ENCODE peak calls at places on chromosome X, in ten cellular contexts. O is A549, Y is tibial nerve, H is ovary, S is GM12878, M is suprapubic skin, N is HepG2, X is transverse colon, A is SK-N-SH, P is stomach. F is an unnamed sample.

GRCh38 chrX:56978172-56978571 is 17.2 kb downstream of the SPIN3 start:
- DNase-seq in N (peak), Y (peak), H (no peak), S (peak), P (no peak), X (peak), O (peak), A (peak), M (no peak), F (no peak)

GRCh38 chrX:94743478-94743877 is 1069.5 kb downstream of the FAM133A start:
- DNase-seq in X (no peak), Y (no peak), S (peak), P (no peak), N (no peak), O (no peak), H (no peak), A (no peak), M (no peak), F (no peak)

GRCh38 chrX:46257451-46257879 is 287.8 kb downstream of the ZNF674 start:
- DNase-seq in S (no peak), M (no peak), O (no peak), Y (no peak), X (no peak), H (no peak), A (no peak), P (no peak), N (no peak), F (no peak)

GRCh38 chrX:926070-926469 is 286.4 kb downstream of the CRLF2 start:
- DNase-seq in P (no peak), O (no peak), H (no peak), S (no peak), X (no peak), N (no peak), M (peak), Y (no peak), A (no peak), F (no peak)

GRCh38 chrX:150366951-150367545 is 3.9 kb downstream of the MAMLD1 start:
- DNase-seq in N (no peak), M (no peak), O (peak), H (no peak), X (no peak), P (no peak), S (no peak), Y (no peak), A (no peak), F (no peak)

GRCh38 chrX:136021903-136022302 is 36.7 kb downstream of the SLC9A6 start:
- DNase-seq in S (no peak), H (no peak), O (no peak), P (no peak), X (no peak), M (no peak), A (no peak), N (no peak), Y (no peak), F (no peak)

GRCh38 chrX:17433965-17434364 is 59.0 kb downstream of the NHS start:
- DNase-seq in Y (no peak), P (no peak), S (no peak), H (no peak), A (no peak), O (no peak), N (no peak), X (no peak), M (no peak), F (no peak)

GRCh38 chrX:150051096-150051495 is 112.8 kb upstream of the EOLA2 start:
- DNase-seq in X (no peak), S (no peak), O (no peak), M (no peak), N (no peak), P (no peak), H (no peak), Y (no peak), A (no peak), F (no peak)

GRCh38 chrX:77749695-77750094 is 36.3 kb downstream of the ATRX start:
- DNase-seq in S (no peak), P (no peak), N (no peak), M (no peak), X (no peak), A (no peak), O (peak), Y (no peak), H (no peak), F (no peak)

GRCh38 chrX:131812847-131813825 is 210.0 kb upstream of the STK26 start:
- DNase-seq in P (peak), O (peak), S (peak), X (peak), M (peak), N (no peak), H (peak), Y (peak), A (peak), F (peak)

GRCh38 chrX:102934624-102935023 is 2.4 kb upstream of the RAB40AL start:
- DNase-seq in A (peak), H (no peak), M (no peak), N (peak), S (no peak), X (peak), P (peak), Y (peak), O (peak), F (no peak)

GRCh38 chrX:21529771-21530170 is 128.4 kb downstream of the KLHL34 start:
- DNase-seq in P (no peak), M (no peak), Y (no peak), O (no peak), X (no peak), S (no peak), H (no peak), N (no peak), A (no peak), F (no peak)

GRCh38 chrX:40097492-40098263 is at the start of gene BCOR:
- DNase-seq in X (peak), Y (peak), H (peak), A (peak), M (no peak), S (no peak), P (peak), O (peak), N (no peak), F (peak)

GRCh38 chrX:68571292-68572256 is 72.7 kb downstream of the YIPF6 start:
- DNase-seq in A (no peak), M (no peak), P (no peak), N (no peak), Y (no peak), O (peak), H (no peak), S (peak), X (no peak), F (no peak)

GRCh38 chrX:119996600-119997524 is 53.3 kb upstream of the NKAP start:
- DNase-seq in P (no peak), A (no peak), Y (no peak), X (no peak), S (no peak), H (no peak), M (no peak), O (no peak), N (no peak), F (no peak)

GRCh38 chrX:119997570-119997969 is 54.0 kb upstream of the NKAP start:
- DNase-seq in P (no peak), N (no peak), S (no peak), X (no peak), M (no peak), Y (no peak), H (no peak), O (no peak), A (no peak), F (no peak)

GRCh38 chrX:120000490-120001246 is 57.1 kb upstream of the NKAP start:
- DNase-seq in Y (no peak), A (no peak), M (no peak), X (no peak), S (no peak), P (no peak), H (no peak), O (no peak), N (no peak), F (no peak)

GRCh38 chrX:119999087-119999634 is 55.6 kb upstream of the NKAP start:
- DNase-seq in P (no peak), O (no peak), H (no peak), N (no peak), M (no peak), X (no peak), S (no peak), A (no peak), Y (no peak), F (no peak)

GRCh38 chrX:119996069-119996468 is 52.5 kb upstream of the NKAP start:
- DNase-seq in N (no peak), O (no peak), A (no peak), P (no peak), H (no peak), S (no peak), Y (no peak), M (no peak), X (no peak), F (no peak)
- TF ChIP-seq CTCF in N (no peak), O (no peak), A (no peak), P (no peak), H (no peak), S (no peak), Y (no peak), M (no peak), X (no peak), F (no peak)

DNA sequence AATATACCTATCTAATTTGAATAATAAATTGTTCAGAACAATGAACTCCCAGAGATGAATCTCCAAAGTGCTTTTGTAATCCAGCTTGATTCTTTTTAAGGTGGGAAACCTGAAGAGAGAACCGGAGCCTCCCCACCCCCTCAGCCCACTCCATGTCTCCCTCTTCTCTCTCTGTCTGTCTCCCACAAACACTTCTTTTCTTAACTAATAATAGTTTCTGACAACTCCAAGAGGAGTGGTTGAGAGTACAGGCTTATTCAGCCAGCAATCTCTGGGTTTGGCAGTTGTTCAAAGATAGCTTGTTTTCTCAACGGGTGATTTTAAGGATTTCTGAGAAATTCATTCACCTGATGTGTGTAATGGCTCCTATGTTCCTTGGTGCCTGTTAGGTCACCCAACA is 23.4 kb downstream of the PPP4R3C start:
- DNase-seq in A (no peak), Y (no peak), H (no peak), X (no peak), M (no peak), S (no peak), P (no peak), N (no peak), O (no peak), F (no peak)
- TF ChIP-seq EP300 in A (no peak), Y (no peak), H (no peak), X (no peak), M (no peak), S (no peak), P (no peak), N (no peak), O (no peak), F (no peak)

GRCh38 chrX:154309041-154309775 is 13.6 kb downstream of the TKTL1 start:
- DNase-seq in X (no peak), H (no peak), Y (no peak), A (no peak), N (no peak), S (no peak), P (no peak), M (no peak), O (no peak), F (no peak)

GRCh38 chrX:154308108-154308946 is 12.7 kb downstream of the TKTL1 start:
- DNase-seq in A (peak), Y (peak), H (peak), O (peak), N (peak), M (peak), S (no peak), X (peak), P (peak), F (peak)

GRCh38 chrX:154307207-154307606 is 11.6 kb downstream of the TKTL1 start:
- DNase-seq in S (no peak), P (no peak), A (peak), Y (no peak), M (no peak), X (no peak), N (no peak), O (no peak), H (no peak), F (no peak)

GRCh38 chrX:154304901-154305300 is 9.3 kb downstream of the TKTL1 start:
- DNase-seq in S (no peak), A (no peak), Y (no peak), O (no peak), P (no peak), M (no peak), N (no peak), X (no peak), H (no peak), F (no peak)

GRCh38 chrX:154305481-154306205 is 10.0 kb downstream of the TKTL1 start:
- DNase-seq in Y (no peak), S (no peak), O (no peak), M (no peak), P (no peak), X (no peak), N (no peak), H (no peak), A (no peak), F (no peak)
- H3K4me3 ChIP-seq in Y (no peak), S (no peak), O (no peak), M (no peak), P (no peak), X (no peak), N (no peak), H (no peak), A (no peak), F (no peak)

GRCh38 chrX:87337267-87337666 is 180.3 kb upstream of the KLHL4 start:
- DNase-seq in N (no peak), M (no peak), O (no peak), P (no peak), Y (no peak), H (no peak), X (no peak), A (no peak), S (no peak), F (no peak)

DNA sequence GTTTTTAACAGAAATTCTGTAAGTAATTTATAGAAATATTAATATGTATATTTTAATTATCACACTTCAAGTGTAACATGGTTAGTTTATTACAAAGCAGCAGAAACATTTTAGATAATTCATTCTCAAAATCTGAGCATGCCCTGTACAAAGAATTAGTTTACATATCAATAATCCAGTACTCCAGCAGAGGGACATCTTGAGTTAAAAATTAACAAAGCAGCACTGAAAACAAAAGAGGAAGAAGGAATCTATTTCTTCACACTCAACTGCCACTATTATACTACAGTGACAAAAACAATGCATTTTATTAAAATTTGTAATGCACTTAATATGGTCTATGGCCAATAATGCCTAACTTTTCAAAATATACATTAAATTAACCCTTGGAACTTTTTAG is 179.1 kb upstream of the KLHL4 start:
- DNase-seq in P (no peak), M (no peak), N (peak), A (no peak), Y (no peak), S (no peak), X (no peak), O (peak), H (no peak), F (no peak)
- TF ChIP-seq CTCF in P (no peak), M (no peak), N (no peak), A (peak), Y (peak), S (peak), X (no peak), O (peak), H (peak), F (peak)

DNA sequence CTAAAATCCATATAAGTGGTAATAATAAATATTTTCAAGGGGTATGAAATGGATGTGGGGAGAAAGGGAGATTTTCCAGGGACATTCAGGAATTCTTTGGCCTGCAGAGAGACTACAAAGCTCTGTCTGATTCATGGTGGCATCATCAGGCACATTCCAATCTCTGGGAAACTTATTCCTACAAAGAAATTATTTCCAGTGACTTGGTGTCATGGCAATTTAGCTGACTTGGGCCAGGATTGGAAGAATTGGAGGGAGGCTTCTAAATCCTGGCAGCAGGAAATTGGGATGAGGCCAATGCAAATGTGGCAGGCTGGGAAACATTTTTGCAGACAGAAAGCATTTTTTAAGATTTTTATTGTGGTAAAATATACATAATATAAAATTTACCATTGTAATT is 204.6 kb downstream of the RTL9 start:
- DNase-seq in Y (no peak), P (no peak), A (no peak), M (no peak), X (no peak), H (no peak), N (no peak), O (no peak), S (no peak), F (no peak)
- TF ChIP-seq EP300 in Y (no peak), P (no peak), A (no peak), M (no peak), X (no peak), H (no peak), N (no peak), O (no peak), S (no peak), F (no peak)

DNA sequence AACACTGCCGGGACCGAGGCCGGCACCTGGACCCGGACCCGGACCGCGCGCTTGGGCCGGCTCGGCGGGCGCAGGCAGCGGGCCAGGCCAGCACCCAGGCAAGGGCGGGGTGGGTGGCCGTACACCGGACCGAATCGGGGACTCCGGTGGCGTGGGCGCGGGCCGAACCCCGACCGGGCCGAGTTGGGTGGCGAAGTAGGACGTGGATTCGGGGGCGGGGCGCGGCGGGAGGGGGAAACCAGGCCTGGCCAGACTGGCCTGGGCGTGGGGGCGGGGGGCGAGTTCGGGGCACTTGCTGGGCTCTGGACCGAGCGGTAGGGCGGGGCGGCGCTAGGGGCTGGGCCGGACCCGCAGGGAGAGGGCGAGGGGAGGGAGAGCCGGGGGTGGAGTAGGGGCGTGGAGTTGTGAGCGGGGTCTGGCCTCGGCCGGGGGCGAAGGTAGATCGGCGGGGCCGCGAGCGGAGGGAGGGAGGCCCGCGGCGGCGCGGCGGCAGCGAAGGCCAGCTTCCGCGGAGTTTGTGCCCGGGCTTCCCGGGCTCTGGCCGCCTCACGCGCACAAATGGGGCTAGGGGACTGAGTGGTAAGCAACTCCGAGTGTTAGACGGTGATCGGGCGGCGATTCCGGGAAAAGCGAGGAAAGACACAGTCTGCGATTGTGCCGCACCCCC is 1.8 kb upstream of the BCORL1 start:
- DNase-seq in N (peak), M (peak), A (peak), O (peak), S (no peak), Y (peak), H (peak), X (peak), P (peak), F (peak)
- H3K4me3 ChIP-seq in N (no peak), M (no peak), A (no peak), O (no peak), S (peak), Y (peak), H (peak), X (no peak), P (no peak), F (no peak)

DNA sequence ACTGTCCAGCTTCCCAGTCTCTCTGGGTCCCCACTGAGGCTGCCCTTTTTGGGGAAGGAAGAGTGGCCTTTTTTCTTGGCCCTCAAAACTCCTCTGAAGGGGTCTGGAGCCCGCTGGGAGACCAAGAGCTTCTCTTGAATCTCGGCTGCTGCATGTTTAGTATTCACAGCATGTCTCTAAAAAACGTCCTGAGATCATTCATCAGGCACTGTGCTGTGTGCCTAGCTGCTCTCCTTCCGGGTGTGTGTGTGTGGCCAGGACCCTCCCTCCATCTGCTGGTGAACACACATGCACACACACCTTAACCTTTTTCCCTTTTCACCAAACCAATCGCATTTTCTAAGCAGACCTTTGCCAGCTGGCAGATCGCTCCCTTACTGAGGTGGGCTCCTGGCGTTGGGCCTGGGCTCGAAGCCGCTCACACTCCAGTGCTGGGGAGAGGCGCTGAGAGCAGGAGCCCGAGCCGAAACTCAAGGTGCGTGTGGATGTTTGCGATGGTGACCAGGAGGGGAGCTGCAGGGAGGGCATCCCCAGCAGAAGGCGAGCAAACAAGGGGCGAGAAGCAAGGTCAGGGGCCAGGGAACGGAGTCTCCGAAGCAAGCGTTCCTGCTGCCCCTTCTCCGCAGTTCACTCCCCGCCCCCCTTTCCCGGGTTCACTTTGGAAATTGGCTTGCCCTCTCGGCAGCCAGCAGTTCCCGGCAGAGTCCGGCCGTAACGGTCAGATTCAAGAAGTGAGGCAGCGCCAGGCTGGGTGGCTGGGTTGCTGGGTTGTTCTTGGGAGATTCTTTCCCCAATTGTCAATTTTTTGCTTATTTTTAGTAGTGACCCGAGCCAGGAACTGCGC is 605 bp upstream of the FRMPD3 start:
- DNase-seq in N (no peak), M (no peak), O (peak), X (no peak), S (no peak), A (peak), Y (no peak), H (peak), P (no peak), F (no peak)
- TF ChIP-seq CTCF in N (no peak), M (no peak), O (no peak), X (no peak), S (no peak), A (no peak), Y (no peak), H (no peak), P (no peak), F (no peak)

GRCh38 chrX:7190157-7190556 is 42.2 kb upstream of the PUDP start:
- DNase-seq in N (no peak), S (no peak), O (no peak), P (no peak), M (no peak), X (no peak), Y (no peak), A (no peak), H (no peak), F (no peak)

GRCh38 chrX:7192871-7193270 is 44.9 kb upstream of the PUDP start:
- DNase-seq in P (no peak), X (no peak), A (no peak), N (no peak), Y (no peak), S (no peak), O (no peak), H (no peak), M (no peak), F (no peak)

GRCh38 chrX:7198499-7198898 is 50.5 kb upstream of the PUDP start:
- DNase-seq in O (no peak), Y (no peak), S (no peak), H (no peak), M (no peak), P (no peak), A (no peak), N (no peak), X (no peak), F (no peak)

GRCh38 chrX:7191681-7192110 is 43.7 kb upstream of the PUDP start:
- DNase-seq in A (no peak), H (no peak), Y (no peak), M (no peak), P (no peak), O (peak), N (peak), S (no peak), X (no peak), F (no peak)

DNA sequence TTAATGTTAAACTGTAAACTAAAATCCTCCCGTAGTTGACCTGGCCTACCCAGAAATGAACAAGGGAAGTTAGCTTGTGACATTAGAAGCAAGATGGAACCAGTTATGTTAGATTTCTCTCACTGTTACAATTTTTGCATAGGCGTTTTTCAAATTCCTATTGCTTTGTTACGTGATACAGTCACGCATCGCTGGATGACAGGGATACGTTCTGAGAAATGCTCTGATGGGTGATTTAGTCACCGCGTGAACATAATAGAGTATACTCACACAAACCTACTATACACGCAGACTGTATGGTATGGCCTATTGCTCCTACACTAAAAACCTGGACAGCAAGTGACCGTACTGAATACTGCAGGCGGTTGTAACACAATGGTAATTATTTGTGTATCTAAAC is 46.7 kb upstream of the PUDP start:
- DNase-seq in A (no peak), H (no peak), P (no peak), Y (no peak), N (no peak), M (no peak), X (no peak), O (no peak), S (no peak), F (no peak)
- TF ChIP-seq EP300 in A (no peak), H (no peak), P (no peak), Y (no peak), N (no peak), M (no peak), X (no peak), O (no peak), S (no peak), F (no peak)